ENCODE peak calls at places on chromosomes 12 and 14, in nine cellular contexts. N is CD8-positive, alpha-beta T cell; E is iris pigment epithelial cell; M is D341Med; S is mucosa of gallbladder; H is GM23338; K is nucleus accumbens; Y is AG04449; J is neural progenitor cell. W is an unnamed sample.
A peak's percentile ranks its signal among the peaks of the same experiment; 100 is the strongest.

GRCh38 chr12:79983492-79983891 is 48.6 kb upstream of the PPP1R12A start:
- DNase-seq in J (no peak), E (peak; percentile 64), H (no peak), Y (peak; percentile 72), K (no peak), M (no peak), S (no peak), N (no peak), W (peak; percentile 9)

GRCh38 chr14:90111895-90112534 is 50.2 kb downstream of the KCNK13 start:
- DNase-seq in K (no peak), N (no peak), H (no peak), J (no peak), S (no peak), Y (peak; percentile 51), E (peak; percentile 77), M (no peak), W (peak; percentile 90)

GRCh38 chr14:71324767-71325272 is 417.6 kb downstream of the PCNX1 start:
- DNase-seq in K (no peak), J (peak; percentile 20), S (peak; percentile 38), E (peak; percentile 86), M (no peak), Y (no peak), H (peak; percentile 66), N (peak; percentile 17), W (peak; percentile 80)

GRCh38 chr14:91142214-91142668 is 28.4 kb downstream of the DGLUCY start:
- DNase-seq in S (no peak), K (no peak), J (no peak), M (no peak), Y (no peak), E (no peak), H (no peak), N (no peak), W (no peak)

GRCh38 chr12:117076410-117077372 is 22.5 kb downstream of the TESC start:
- DNase-seq in K (no peak), N (no peak), E (peak; percentile 7), S (no peak), M (no peak), Y (no peak), H (no peak), J (no peak), W (peak; percentile 31)

GRCh38 chr12:121829250-121829918 is 25.6 kb downstream of the SETD1B start:
- DNase-seq in E (no peak), J (no peak), K (no peak), S (no peak), H (no peak), Y (no peak), N (no peak), M (no peak), W (no peak)

GRCh38 chr14:90299408-90299807 is 32.3 kb downstream of the NRDE2 start:
- DNase-seq in S (no peak), J (no peak), Y (no peak), N (no peak), K (no peak), M (no peak), H (no peak), E (no peak), W (no peak)

GRCh38 chr12:31590730-31591307 is at the start of gene DENND5B:
- DNase-seq in N (no peak), E (peak; percentile 61), Y (no peak), H (peak; percentile 75), M (peak; percentile 94), K (peak; percentile 80), J (peak; percentile 92), S (peak; percentile 71), W (no peak)

GRCh38 chr14:50780393-50780792 is 50.6 kb downstream of the NIN start:
- DNase-seq in E (no peak), Y (no peak), M (no peak), K (no peak), J (no peak), S (no peak), N (no peak), H (no peak), W (no peak)

GRCh38 chr12:128316078-128316477 is 49.1 kb downstream of the TMEM132C start:
- DNase-seq in E (no peak), H (no peak), N (no peak), J (no peak), S (no peak), K (no peak), M (no peak), Y (no peak), W (no peak)

GRCh38 chr12:94266796-94267529 is 118.6 kb downstream of the PLXNC1 start:
- DNase-seq in E (peak; percentile 65), Y (peak; percentile 80), S (no peak), M (no peak), J (no peak), N (no peak), K (no peak), H (no peak), W (peak; percentile 25)

GRCh38 chr12:130016194-130016593 is 112.4 kb upstream of the TMEM132D start:
- DNase-seq in J (no peak), H (no peak), N (no peak), K (no peak), M (no peak), E (no peak), Y (no peak), S (no peak), W (no peak)

GRCh38 chr12:64181504-64182291 is 40.4 kb downstream of the KICS2 start:
- DNase-seq in E (peak; percentile 97), Y (peak; percentile 89), N (no peak), K (peak; percentile 34), J (peak; percentile 49), M (peak; percentile 70), H (peak; percentile 42), S (peak; percentile 59), W (peak; percentile 100)